ENCODE peak calls at places on chromosome 5, in four cellular contexts. One of them, this sample, is unnamed.

GRCh38 chr5:175873090-175873454 is 1.7 kb downstream of the CPLX2 start:
- DNase-seq in HEK293T: peak
- DNase-seq in NCI-H460: no peak
- DNase-seq in T-helper 1 cell: no peak
- DNase-seq in this sample: no peak

GRCh38 chr5:146528232-146528631 is 12.2 kb upstream of the GPR151 start:
- DNase-seq in HEK293T: no peak
- DNase-seq in NCI-H460: no peak
- DNase-seq in T-helper 1 cell: no peak
- DNase-seq in this sample: no peak

GRCh38 chr5:137415231-137415681 is 83.9 kb downstream of the SPOCK1 start:
- DNase-seq in HEK293T: no peak
- DNase-seq in NCI-H460: no peak
- DNase-seq in T-helper 1 cell: no peak
- DNase-seq in this sample: peak

GRCh38 chr5:1137567-1138444 is 25.9 kb upstream of the SLC12A7 start:
- DNase-seq in HEK293T: no peak
- DNase-seq in NCI-H460: no peak
- DNase-seq in T-helper 1 cell: no peak
- DNase-seq in this sample: peak

GRCh38 chr5:58231041-58231440 is 228.8 kb downstream of the PLK2 start:
- DNase-seq in HEK293T: no peak
- DNase-seq in NCI-H460: no peak
- DNase-seq in T-helper 1 cell: no peak
- DNase-seq in this sample: no peak

GRCh38 chr5:180291943-180292831 is at the start of gene MAPK9:
- DNase-seq in HEK293T: peak
- DNase-seq in NCI-H460: peak
- DNase-seq in T-helper 1 cell: peak
- DNase-seq in this sample: peak

GRCh38 chr5:130868186-130868821 is 296.8 kb downstream of the HINT1 start:
- DNase-seq in HEK293T: no peak
- DNase-seq in NCI-H460: no peak
- DNase-seq in T-helper 1 cell: no peak
- DNase-seq in this sample: no peak

GRCh38 chr5:150431574-150431973 is 18.0 kb downstream of the RPS14 start:
- DNase-seq in HEK293T: no peak
- DNase-seq in NCI-H460: no peak
- DNase-seq in T-helper 1 cell: no peak
- DNase-seq in this sample: no peak

GRCh38 chr5:148623741-148624140 is 30.6 kb downstream of the HTR4 start:
- DNase-seq in HEK293T: no peak
- DNase-seq in NCI-H460: peak
- DNase-seq in T-helper 1 cell: no peak
- DNase-seq in this sample: peak

GRCh38 chr5:159030357-159030756 is 69.4 kb downstream of the EBF1 start:
- DNase-seq in HEK293T: no peak
- DNase-seq in NCI-H460: no peak
- DNase-seq in T-helper 1 cell: no peak
- DNase-seq in this sample: no peak

GRCh38 chr5:122091942-122092600 is 14.0 kb upstream of the LOX start:
- DNase-seq in HEK293T: peak
- DNase-seq in NCI-H460: peak
- DNase-seq in T-helper 1 cell: no peak
- DNase-seq in this sample: peak

GRCh38 chr5:437281-437771 is 5.7 kb upstream of the EXOC3 start:
- DNase-seq in HEK293T: no peak
- DNase-seq in NCI-H460: no peak
- DNase-seq in T-helper 1 cell: no peak
- DNase-seq in this sample: no peak

GRCh38 chr5:9240431-9240830 is 305.4 kb downstream of the SEMA5A start:
- DNase-seq in HEK293T: no peak
- DNase-seq in NCI-H460: no peak
- DNase-seq in T-helper 1 cell: no peak
- DNase-seq in this sample: no peak

GRCh38 chr5:57887851-57888621 is 405.4 kb upstream of the ACTBL2 start:
- DNase-seq in HEK293T: peak
- DNase-seq in NCI-H460: peak
- DNase-seq in T-helper 1 cell: no peak
- DNase-seq in this sample: peak

GRCh38 chr5:132837868-132838267 is 7.4 kb upstream of the SHROOM1 start:
- DNase-seq in HEK293T: no peak
- DNase-seq in NCI-H460: no peak
- DNase-seq in T-helper 1 cell: no peak
- DNase-seq in this sample: no peak

GRCh38 chr5:140713562-140714094 is 13.4 kb downstream of the ZMAT2 start:
- DNase-seq in HEK293T: no peak
- DNase-seq in NCI-H460: no peak
- DNase-seq in T-helper 1 cell: no peak
- DNase-seq in this sample: no peak

GRCh38 chr5:84383816-84384603 is 670 bp downstream of the EDIL3 start:
- DNase-seq in HEK293T: peak
- DNase-seq in NCI-H460: no peak
- DNase-seq in T-helper 1 cell: no peak
- DNase-seq in this sample: peak

GRCh38 chr5:132497488-132497997 is 7.0 kb upstream of the IRF1 start:
- DNase-seq in HEK293T: no peak
- DNase-seq in NCI-H460: no peak
- DNase-seq in T-helper 1 cell: no peak
- DNase-seq in this sample: peak

GRCh38 chr5:74042559-74043357 is 416.8 kb downstream of the ARHGEF28 start:
- DNase-seq in HEK293T: no peak
- DNase-seq in NCI-H460: peak
- DNase-seq in T-helper 1 cell: no peak
- DNase-seq in this sample: peak

GRCh38 chr5:169801324-169801777 is 164.3 kb downstream of the DOCK2 start:
- DNase-seq in HEK293T: no peak
- DNase-seq in NCI-H460: no peak
- DNase-seq in T-helper 1 cell: no peak
- DNase-seq in this sample: peak

GRCh38 chr5:98663521-98663920 is 109.9 kb upstream of the RGMB start:
- DNase-seq in HEK293T: no peak
- DNase-seq in NCI-H460: no peak
- DNase-seq in T-helper 1 cell: no peak
- DNase-seq in this sample: no peak

GRCh38 chr5:54261596-54261995 is 48.8 kb downstream of the ARL15 start:
- DNase-seq in HEK293T: no peak
- DNase-seq in NCI-H460: no peak
- DNase-seq in T-helper 1 cell: no peak
- DNase-seq in this sample: no peak

GRCh38 chr5:95281211-95281610 is 3.7 kb downstream of the MCTP1 start:
- DNase-seq in HEK293T: no peak
- DNase-seq in NCI-H460: no peak
- DNase-seq in T-helper 1 cell: no peak
- DNase-seq in this sample: peak

GRCh38 chr5:91229031-91229623 is 154.0 kb downstream of the ARRDC3 start:
- DNase-seq in HEK293T: no peak
- DNase-seq in NCI-H460: no peak
- DNase-seq in T-helper 1 cell: no peak
- DNase-seq in this sample: no peak

GRCh38 chr5:10455273-10455670 is 13.6 kb downstream of the ROPN1L start:
- DNase-seq in HEK293T: no peak
- DNase-seq in NCI-H460: no peak
- DNase-seq in T-helper 1 cell: no peak
- DNase-seq in this sample: no peak

GRCh38 chr5:173880306-173880985 is 7.7 kb upstream of the CPEB4 start:
- DNase-seq in HEK293T: no peak
- DNase-seq in NCI-H460: no peak
- DNase-seq in T-helper 1 cell: no peak
- DNase-seq in this sample: peak

GRCh38 chr5:21594566-21594965 is 1258.6 kb downstream of the CDH12 start:
- DNase-seq in HEK293T: no peak
- DNase-seq in NCI-H460: no peak
- DNase-seq in T-helper 1 cell: no peak
- DNase-seq in this sample: no peak

GRCh38 chr5:12292610-12293204 is 388.5 kb upstream of the CTNND2 start:
- DNase-seq in HEK293T: peak
- DNase-seq in NCI-H460: peak
- DNase-seq in T-helper 1 cell: no peak
- DNase-seq in this sample: peak

GRCh38 chr5:117261948-117262606 is 687.5 kb upstream of the SEMA6A start:
- DNase-seq in HEK293T: no peak
- DNase-seq in NCI-H460: no peak
- DNase-seq in T-helper 1 cell: no peak
- DNase-seq in this sample: no peak

GRCh38 chr5:60010328-60010727 is 116.8 kb upstream of the PDE4D start:
- DNase-seq in HEK293T: peak
- DNase-seq in NCI-H460: no peak
- DNase-seq in T-helper 1 cell: no peak
- DNase-seq in this sample: no peak

GRCh38 chr5:113380299-113381014 is 54.3 kb downstream of the TSSK1B start:
- DNase-seq in HEK293T: no peak
- DNase-seq in NCI-H460: peak
- DNase-seq in T-helper 1 cell: no peak
- DNase-seq in this sample: no peak

GRCh38 chr5:125412561-125413535 is 666.4 kb upstream of the ZNF608 start:
- DNase-seq in HEK293T: peak
- DNase-seq in NCI-H460: peak
- DNase-seq in T-helper 1 cell: no peak
- DNase-seq in this sample: peak

GRCh38 chr5:123206618-123207320 is 117.7 kb downstream of the PRDM6 start:
- DNase-seq in HEK293T: no peak
- DNase-seq in NCI-H460: no peak
- DNase-seq in T-helper 1 cell: no peak
- DNase-seq in this sample: no peak

GRCh38 chr5:173204185-173204979 is 30.6 kb downstream of the NKX2-5 start:
- DNase-seq in HEK293T: no peak
- DNase-seq in NCI-H460: peak
- DNase-seq in T-helper 1 cell: no peak
- DNase-seq in this sample: peak

GRCh38 chr5:15927710-15928380 is 251.7 kb downstream of the MARCHF11 start:
- DNase-seq in HEK293T: no peak
- DNase-seq in NCI-H460: no peak
- DNase-seq in T-helper 1 cell: no peak
- DNase-seq in this sample: no peak

GRCh38 chr5:56596154-56596553 is 219.2 kb upstream of the MAP3K1 start:
- DNase-seq in HEK293T: no peak
- DNase-seq in NCI-H460: no peak
- DNase-seq in T-helper 1 cell: no peak
- DNase-seq in this sample: no peak

GRCh38 chr5:14914603-14915277 is 43.2 kb upstream of the ANKH start:
- DNase-seq in HEK293T: no peak
- DNase-seq in NCI-H460: no peak
- DNase-seq in T-helper 1 cell: no peak
- DNase-seq in this sample: peak

This sample was measured in A172.